ENCODE peak calls at places on chromosomes 13 and 19, in five cellular contexts. Q is hypothalamus; R is effector CD8-positive, alpha-beta T cell; X is effector CD4-positive, alpha-beta T cell; Y is SJSA1. N is an unnamed sample.

GRCh38 chr13:110628477-110628793 is 13.1 kb downstream of the NAXD start:
- DNase-seq in R (no peak), Y (no peak), Q (no peak), X (no peak), N (no peak)

GRCh38 chr19:45769821-45770191 is 754 bp upstream of the SIX5 start:
- DNase-seq in R (peak), Y (no peak), X (peak), Q (peak), N (peak)

GRCh38 chr19:37982655-37983054 is 75.6 kb downstream of the SIPA1L3 start:
- DNase-seq in Y (no peak), X (no peak), R (no peak), Q (no peak), N (no peak)

GRCh38 chr13:26498524-26499208 is 58.8 kb upstream of the WASF3 start:
- DNase-seq in X (no peak), Y (no peak), R (no peak), Q (no peak), N (no peak)

GRCh38 chr19:15114153-15114540 is 6.9 kb downstream of the SYDE1 start:
- DNase-seq in X (no peak), Y (no peak), R (no peak), Q (no peak), N (no peak)

GRCh38 chr19:50482271-50482855 is 5.7 kb upstream of the GARIN5A start:
- DNase-seq in X (no peak), Y (no peak), R (no peak), Q (no peak), N (no peak)

GRCh38 chr13:36131215-36131930 is at the start of gene DCLK1:
- DNase-seq in X (no peak), R (no peak), Q (no peak), Y (peak), N (no peak)

GRCh38 chr13:75635101-75635620 is 969 bp upstream of the LMO7 start:
- DNase-seq in Y (no peak), R (no peak), Q (no peak), X (no peak), N (peak)

GRCh38 chr13:89897681-89898080 is 1449.8 kb upstream of the MIR17HG start:
- DNase-seq in R (no peak), Y (no peak), X (no peak), Q (no peak), N (no peak)

GRCh38 chr13:113187263-113187669 is 21.2 kb downstream of the PCID2 start:
- DNase-seq in X (peak), Y (peak), R (no peak), Q (peak), N (no peak)

GRCh38 chr19:49151339-49152217 is 3.6 kb downstream of the HRC start:
- DNase-seq in Q (no peak), X (no peak), R (peak), Y (no peak), N (peak)

GRCh38 chr13:105165449-105166125 is 1369.9 kb downstream of the EFNB2 start:
- DNase-seq in Y (no peak), X (no peak), Q (no peak), R (no peak), N (no peak)

GRCh38 chr13:101967216-101967615 is 434.6 kb downstream of the FGF14 start:
- DNase-seq in R (no peak), Q (no peak), Y (no peak), X (no peak), N (no peak)

GRCh38 chr19:48660854-48661731 is 11.7 kb downstream of the NTN5 start:
- DNase-seq in R (peak), Y (peak), Q (peak), X (peak), N (peak)

GRCh38 chr13:24627090-24627714 is 53.0 kb upstream of the ATP12A start:
- DNase-seq in R (no peak), Q (no peak), Y (no peak), X (no peak), N (no peak)

GRCh38 chr19:19591133-19591825 is 27.2 kb downstream of the PBX4 start:
- DNase-seq in Q (no peak), R (no peak), Y (peak), X (peak), N (peak)

GRCh38 chr19:40623403-40624239 is 22.5 kb downstream of the LTBP4 start:
- DNase-seq in Y (no peak), Q (no peak), X (no peak), R (no peak), N (no peak)

GRCh38 chr13:60931858-60932546 is 483.6 kb downstream of the PCDH20 start:
- DNase-seq in R (no peak), X (no peak), Y (no peak), Q (no peak), N (no peak)

GRCh38 chr13:99796175-99796819 is 175.3 kb downstream of the ZIC5 start:
- DNase-seq in R (no peak), Q (no peak), X (no peak), Y (peak), N (no peak)

GRCh38 chr19:23392706-23393105 is 2.6 kb downstream of the ZNF91 start:
- DNase-seq in Y (no peak), R (no peak), Q (no peak), X (no peak), N (no peak)

GRCh38 chr19:19110410-19111137 is 27.7 kb downstream of the TMEM161A start:
- DNase-seq in Q (no peak), X (no peak), R (no peak), Y (no peak), N (no peak)

GRCh38 chr19:48656840-48657474 is 11.0 kb upstream of the CA11 start:
- DNase-seq in X (no peak), R (no peak), Y (peak), Q (no peak), N (no peak)

GRCh38 chr19:13925990-13926389 is 12.2 kb downstream of the PODNL1 start:
- DNase-seq in X (no peak), Y (no peak), R (no peak), Q (no peak), N (no peak)